ENCODE peak calls at places on chromosomes 11 and 22, in ten cellular contexts. Z, C, J, V, S, N, G, Y, M and B are unnamed samples.

GRCh38 chr11:76047231-76047630 is 159.1 kb downstream of the WNT11 start:
- DNase-seq in C (no peak), M (peak; percentile 33), J (no peak), Y (no peak), N (no peak), V (no peak), Z (no peak), S (no peak), G (no peak), B (no peak)

GRCh38 chr22:35742342-35743100 is 24.8 kb downstream of the APOL5 start:
- DNase-seq in Y (no peak), C (peak; percentile 89), N (no peak), V (no peak), G (no peak), M (peak; percentile 81), Z (no peak), J (no peak), S (no peak), B (no peak)

GRCh38 chr11:33268945-33269567 is 11.9 kb downstream of the HIPK3 start:
- DNase-seq in S (no peak), C (peak; percentile 38), J (no peak), G (no peak), Y (no peak), Z (no peak), V (no peak), M (peak; percentile 19), N (no peak), B (no peak)

GRCh38 chr11:17845431-17845881 is 110.9 kb downstream of the KCNC1 start:
- DNase-seq in G (no peak), S (no peak), N (no peak), J (no peak), C (peak; percentile 86), M (peak; percentile 84), Z (no peak), Y (no peak), V (no peak), B (no peak)

GRCh38 chr11:13149991-13150390 is 127.6 kb upstream of the BMAL1 start:
- DNase-seq in G (no peak), C (no peak), Z (no peak), Y (no peak), S (no peak), V (no peak), M (no peak), N (no peak), J (no peak), B (no peak)

GRCh38 chr22:41380993-41381328 is 781 bp upstream of the TEF start:
- DNase-seq in M (peak; percentile 83), C (peak; percentile 83), Z (peak; percentile 68), Y (peak; percentile 90), J (no peak), N (no peak), G (no peak), V (no peak), S (no peak), B (peak; percentile 70)

GRCh38 chr11:67160045-67160444 is 41.0 kb downstream of the KDM2A start:
- DNase-seq in Z (no peak), M (no peak), S (no peak), J (no peak), G (no peak), Y (no peak), C (no peak), V (no peak), N (no peak), B (no peak)

GRCh38 chr22:46979506-46979905 is 217.1 kb downstream of the TBC1D22A start:
- DNase-seq in G (no peak), M (no peak), Z (no peak), V (no peak), S (no peak), C (no peak), N (no peak), Y (no peak), J (no peak), B (no peak)

GRCh38 chr11:72762641-72763304 is 10.6 kb upstream of the ARAP1 start:
- DNase-seq in C (no peak), G (no peak), J (no peak), M (no peak), N (no peak), S (no peak), Y (no peak), V (no peak), Z (no peak), B (no peak)

GRCh38 chr11:8068605-8069221 is 12.3 kb upstream of the TUB start:
- DNase-seq in C (peak; percentile 62), M (peak; percentile 88), Y (peak; percentile 75), Z (no peak), N (no peak), J (no peak), S (no peak), V (no peak), G (peak; percentile 46), B (peak; percentile 70)

GRCh38 chr22:40082184-40082583 is 87.4 kb downstream of the FAM83F start:
- DNase-seq in N (no peak), V (no peak), J (no peak), S (no peak), Z (no peak), C (no peak), Y (no peak), G (no peak), M (no peak), B (no peak)

GRCh38 chr11:78188012-78188808 is at the start of gene KCTD21:
- DNase-seq in M (peak; percentile 98), C (peak; percentile 98), J (peak; percentile 98), Z (peak; percentile 95), G (peak; percentile 98), V (peak; percentile 96), Y (peak; percentile 99), N (peak; percentile 89), S (peak; percentile 95), B (peak; percentile 98)

GRCh38 chr22:39717099-39717498 is 146.5 kb downstream of the CACNA1I start:
- DNase-seq in J (no peak), Z (no peak), Y (no peak), N (no peak), M (no peak), G (no peak), C (no peak), S (no peak), V (no peak), B (peak; percentile 73)

GRCh38 chr22:50192825-50193204 is 7.1 kb downstream of the TRABD start:
- DNase-seq in Z (no peak), G (no peak), V (no peak), J (no peak), S (no peak), C (no peak), Y (no peak), N (no peak), M (no peak), B (no peak)

GRCh38 chr22:46275455-46276129 is 7.8 kb downstream of the TTC38 start:
- DNase-seq in C (no peak), M (peak; percentile 29), J (no peak), Z (no peak), Y (no peak), G (no peak), V (no peak), N (no peak), S (no peak), B (no peak)

GRCh38 chr11:44751066-44751465 is 24.3 kb downstream of the TSPAN18 start:
- DNase-seq in V (no peak), S (no peak), Y (no peak), G (no peak), M (no peak), J (no peak), C (no peak), N (no peak), Z (no peak), B (no peak)

GRCh38 chr11:128468106-128468505 is 119.3 kb downstream of the ETS1 start:
- DNase-seq in J (no peak), Y (no peak), V (no peak), C (no peak), G (no peak), M (no peak), Z (no peak), S (no peak), N (no peak), B (no peak)

GRCh38 chr22:47586038-47586437 is 823.6 kb downstream of the TBC1D22A start:
- DNase-seq in Y (no peak), C (no peak), Z (no peak), G (no peak), V (no peak), N (no peak), J (no peak), M (no peak), S (no peak), B (no peak)

GRCh38 chr11:115406404-115406803 is 97.8 kb downstream of the CADM1 start:
- DNase-seq in J (no peak), N (no peak), C (no peak), G (no peak), M (no peak), Z (no peak), V (no peak), S (no peak), Y (no peak), B (no peak)

GRCh38 chr22:26570126-26570525 is 19.8 kb downstream of the TPST2 start:
- DNase-seq in Z (peak; percentile 28), G (no peak), S (no peak), J (peak; percentile 18), Y (no peak), V (peak; percentile 34), N (no peak), C (no peak), M (no peak), B (no peak)